ENCODE peak calls at places on chromosomes 5 and 9, in five cellular contexts. L is A549, B is IMR-90, U is SK-N-SH, Z is GM12878. R is an unnamed sample.

GRCh38 chr5:61674403-61674802 is 342.3 kb downstream of the ZSWIM6 start:
- DNase-seq in L (no peak), B (no peak), U (no peak), Z (no peak), R (no peak)

GRCh38 chr5:123868267-123868666 is 356.3 kb downstream of the CSNK1G3 start:
- DNase-seq in L (no peak), B (no peak), U (no peak), Z (no peak), R (no peak)

GRCh38 chr5:21238786-21239185 is 1250.8 kb upstream of the CDH18 start:
- DNase-seq in L (no peak), B (no peak), U (no peak), Z (no peak), R (no peak)

GRCh38 chr5:107724642-107725041 is 53.9 kb upstream of the EFNA5 start:
- DNase-seq in L (no peak), B (no peak), U (no peak), Z (no peak), R (no peak)

GRCh38 chr5:170179626-170180025 is 53.2 kb upstream of the C5orf58 start:
- DNase-seq in L (no peak), B (no peak), U (no peak), Z (no peak), R (no peak)

GRCh38 chr9:23850242-23851023 is 24.4 kb upstream of the ELAVL2 start:
- DNase-seq in L (no peak), B (no peak), U (peak), Z (no peak), R (no peak)

GRCh38 chr9:3758816-3759576 is 233.2 kb upstream of the RFX3 start:
- DNase-seq in L (no peak), B (peak), U (no peak), Z (no peak), R (no peak)

GRCh38 chr5:60978968-60979367 is 34.0 kb downstream of the NDUFAF2 start:
- DNase-seq in L (no peak), B (no peak), U (no peak), Z (no peak), R (peak)

GRCh38 chr5:154740957-154741356 is 14.2 kb upstream of the LARP1 start:
- DNase-seq in L (no peak), B (peak), U (peak), Z (no peak), R (no peak)

GRCh38 chr5:141192110-141192725 is at the start of gene PCDHB10:
- DNase-seq in L (no peak), B (peak), U (peak), Z (no peak), R (peak)

GRCh38 chr9:13109781-13110180 is 169.7 kb downstream of the MPDZ start:
- DNase-seq in L (no peak), B (no peak), U (no peak), Z (no peak), R (no peak)

GRCh38 chr5:79613571-79613970 is 1.3 kb downstream of the TENT2 start:
- DNase-seq in L (no peak), B (no peak), U (no peak), Z (no peak), R (no peak)

GRCh38 chr9:108356806-108357205 is 499.0 kb downstream of the ACTL7B start:
- DNase-seq in L (no peak), B (no peak), U (no peak), Z (no peak), R (no peak)

GRCh38 chr5:140488914-140489313 is 58.5 kb upstream of the EIF4EBP3 start:
- DNase-seq in L (no peak), B (no peak), U (no peak), Z (no peak), R (no peak)

GRCh38 chr5:179270581-179271300 is 74.5 kb downstream of the ADAMTS2 start:
- DNase-seq in L (no peak), B (peak), U (peak), Z (no peak), R (no peak)

GRCh38 chr9:22683393-22684075 is 236.9 kb downstream of the DMRTA1 start:
- DNase-seq in L (no peak), B (peak), U (no peak), Z (no peak), R (no peak)

GRCh38 chr9:74006935-74007334 is 490.2 kb upstream of the RORB start:
- DNase-seq in L (no peak), B (no peak), U (peak), Z (no peak), R (no peak)

GRCh38 chr9:69744688-69745380 is 15.0 kb downstream of the PTAR1 start:
- DNase-seq in L (no peak), B (peak), U (no peak), Z (no peak), R (no peak)

GRCh38 chr9:111805841-111806241 is 11.1 kb upstream of the SHOC1 start:
- DNase-seq in L (peak), B (peak), U (no peak), Z (no peak), R (no peak)

GRCh38 chr9:117414220-117414905 is 494 bp downstream of the ASTN2 start:
- DNase-seq in L (no peak), B (no peak), U (peak), Z (no peak), R (peak)

GRCh38 chr9:128159073-128159783 is 837 bp upstream of the BBLN start:
- DNase-seq in L (no peak), B (no peak), U (no peak), Z (peak), R (peak)

GRCh38 chr5:76458492-76458863 is 55.4 kb downstream of the IQGAP2 start:
- DNase-seq in L (no peak), B (no peak), U (no peak), Z (no peak), R (no peak)

GRCh38 chr5:150649108-150649827 is 8.8 kb downstream of the SYNPO start:
- DNase-seq in L (no peak), B (no peak), U (no peak), Z (no peak), R (no peak)

GRCh38 chr5:5979761-5980570 is 398.4 kb downstream of the MED10 start:
- DNase-seq in L (no peak), B (no peak), U (no peak), Z (no peak), R (no peak)

GRCh38 chr5:6783787-6784186 is 70.6 kb downstream of the TENT4A start:
- DNase-seq in L (no peak), B (no peak), U (no peak), Z (no peak), R (no peak)

GRCh38 chr9:115231116-115231515 is 113.2 kb upstream of the TNC start:
- DNase-seq in L (no peak), B (no peak), U (no peak), Z (no peak), R (no peak)

GRCh38 chr9:115235221-115235620 is 117.3 kb upstream of the TNC start:
- DNase-seq in L (no peak), B (no peak), U (no peak), Z (no peak), R (no peak)

GRCh38 chr9:115237383-115238087 is 119.6 kb upstream of the TNC start:
- DNase-seq in L (no peak), B (no peak), U (no peak), Z (no peak), R (no peak)

GRCh38 chr9:115232375-115232774 is 114.4 kb upstream of the TNC start:
- DNase-seq in L (no peak), B (no peak), U (no peak), Z (no peak), R (no peak)

GRCh38 chr9:115234094-115234493 is 116.1 kb upstream of the TNC start:
- DNase-seq in L (peak), B (peak), U (no peak), Z (no peak), R (no peak)
- TF ChIP-seq RCOR1 in L (no peak), B (no peak), U (no peak), Z (no peak), R (no peak)

DNA sequence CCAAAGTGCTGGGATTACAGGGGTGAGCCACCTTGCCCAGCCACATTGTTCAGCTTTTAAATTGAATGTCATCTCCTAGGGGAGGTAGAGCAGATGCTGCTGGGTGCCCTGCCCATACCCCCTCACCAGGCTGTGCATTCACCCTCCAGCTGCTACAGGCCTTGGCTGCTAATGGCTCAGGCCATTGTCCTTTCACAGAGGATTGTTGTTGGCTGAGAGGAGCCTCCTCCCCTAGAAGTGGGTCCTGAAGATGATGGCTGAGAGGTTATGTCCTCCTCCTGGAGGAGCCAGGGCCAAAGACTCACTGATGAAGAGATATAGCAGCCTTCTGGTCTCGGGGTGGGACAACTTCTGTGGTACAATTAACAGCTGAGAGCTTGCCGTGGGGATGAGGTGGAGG is 74.6 kb downstream of the PHAX start:
- DNase-seq in L (no peak), B (no peak), U (no peak), Z (no peak), R (no peak)
- TF ChIP-seq RCOR1 in L (no peak), B (no peak), U (no peak), Z (no peak), R (no peak)

DNA sequence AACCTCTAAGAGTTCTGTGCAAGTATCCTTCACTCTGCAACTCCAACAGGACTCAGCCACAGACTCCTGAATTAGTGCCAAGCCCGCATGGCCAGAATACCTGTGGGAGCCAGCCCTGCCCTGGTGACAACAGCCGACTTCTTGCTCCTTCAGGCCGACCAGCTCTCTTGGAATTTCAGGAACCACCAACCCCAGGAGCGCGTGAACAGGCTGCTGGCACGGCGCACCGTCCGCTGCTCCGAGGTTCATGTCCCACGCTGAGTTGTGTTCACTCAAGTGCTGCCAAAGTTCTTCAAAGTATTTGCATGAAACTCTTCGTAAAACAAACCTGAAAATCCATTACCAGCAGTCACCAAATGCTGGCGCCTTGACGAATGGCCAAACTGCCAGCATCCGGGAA is 232.8 kb downstream of the NR2F1-AS1 start:
- DNase-seq in L (no peak), B (no peak), U (no peak), Z (no peak), R (no peak)
- TF ChIP-seq RCOR1 in L (no peak), B (no peak), U (no peak), Z (no peak), R (no peak)

GRCh38 chr9:136093331-136093986 is 1.6 kb downstream of the NACC2 start:
- DNase-seq in L (peak), B (no peak), U (peak), Z (no peak), R (peak)

GRCh38 chr9:136093995-136094881 is 851 bp downstream of the NACC2 start:
- DNase-seq in L (peak), B (peak), U (peak), Z (no peak), R (peak)

GRCh38 chr9:136095495-136096058 is 488 bp upstream of the NACC2 start:
- DNase-seq in L (no peak), B (peak), U (peak), Z (no peak), R (peak)

GRCh38 chr9:136096505-136097001 is 1.5 kb upstream of the NACC2 start:
- DNase-seq in L (no peak), B (no peak), U (no peak), Z (no peak), R (no peak)

DNA sequence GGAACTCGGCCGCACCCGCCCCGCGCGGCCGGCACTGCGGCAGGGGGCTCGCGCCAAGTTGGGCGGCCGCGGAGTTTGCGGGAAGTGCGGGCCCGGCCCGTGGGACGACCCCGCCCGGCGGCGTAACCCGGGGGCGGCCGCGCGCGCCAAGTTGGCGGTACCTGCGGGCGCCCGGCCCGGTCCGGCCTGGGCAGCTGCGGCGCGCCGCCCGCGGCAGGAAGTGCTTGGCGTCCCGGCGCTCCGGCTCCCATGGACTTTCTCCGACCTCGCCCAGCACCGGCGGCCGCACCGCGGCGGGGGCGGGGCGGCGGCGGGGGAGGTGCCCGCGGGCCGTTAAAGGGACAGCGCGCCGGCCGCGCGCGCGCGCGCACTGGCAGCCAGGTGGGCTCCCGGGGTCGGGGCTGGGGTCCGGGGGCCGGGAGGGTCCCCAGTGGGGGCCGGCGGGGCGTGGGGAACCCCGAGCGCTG is at the start of gene NACC2:
- DNase-seq in L (no peak), B (peak), U (peak), Z (no peak), R (peak)
- TF ChIP-seq RCOR1 in L (no peak), B (no peak), U (no peak), Z (no peak), R (no peak)

GRCh38 chr9:16475996-16476395 is 394.5 kb downstream of the BNC2 start:
- DNase-seq in L (no peak), B (no peak), U (no peak), Z (no peak), R (no peak)

GRCh38 chr9:16475257-16475656 is 395.2 kb downstream of the BNC2 start:
- DNase-seq in L (no peak), B (no peak), U (peak), Z (no peak), R (no peak)
- TF ChIP-seq RCOR1 in L (no peak), B (no peak), U (no peak), Z (no peak), R (no peak)

GRCh38 chr5:122222580-122222979 is 89.5 kb upstream of the SNCAIP start:
- DNase-seq in L (no peak), B (no peak), U (no peak), Z (no peak), R (no peak)

GRCh38 chr5:122219767-122220166 is 90.4 kb downstream of the ZNF474 start:
- DNase-seq in L (no peak), B (no peak), U (no peak), Z (no peak), R (no peak)

GRCh38 chr5:122221857-122222256 is 90.2 kb upstream of the SNCAIP start:
- DNase-seq in L (no peak), B (no peak), U (no peak), Z (no peak), R (no peak)

DNA sequence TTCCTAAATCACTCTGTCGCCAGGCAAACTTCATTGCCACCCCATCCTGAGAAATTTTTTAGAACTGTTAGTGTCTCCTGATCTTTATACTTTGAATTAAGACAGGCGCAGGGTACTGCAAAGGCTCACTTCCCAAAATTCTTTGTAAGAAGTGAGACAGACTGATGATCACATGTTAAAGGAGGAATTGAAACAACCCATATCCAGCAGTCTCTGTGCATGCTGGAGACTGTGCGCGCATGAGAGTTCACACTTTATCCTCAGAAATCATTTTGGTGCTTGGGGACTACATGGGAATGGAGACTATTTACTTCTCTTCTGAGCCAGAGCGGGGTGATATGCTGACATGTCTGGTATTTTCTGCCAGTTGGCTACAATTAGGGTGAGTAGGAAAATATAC is 91.2 kb downstream of the ZNF474 start:
- DNase-seq in L (no peak), B (no peak), U (no peak), Z (no peak), R (no peak)
- TF ChIP-seq RCOR1 in L (no peak), B (no peak), U (no peak), Z (no peak), R (no peak)

GRCh38 chr5:131795128-131795719 is 1.6 kb downstream of the FNIP1 start:
- DNase-seq in L (no peak), B (no peak), U (no peak), Z (no peak), R (peak)

GRCh38 chr5:131792900-131793299 is 3.9 kb downstream of the FNIP1 start:
- DNase-seq in L (no peak), B (no peak), U (no peak), Z (no peak), R (no peak)

GRCh38 chr5:131795879-131796792 is 681 bp downstream of the FNIP1 start:
- DNase-seq in L (peak), B (peak), U (peak), Z (no peak), R (no peak)

GRCh38 chr5:131796793-131797693 is at the start of gene FNIP1:
- DNase-seq in L (peak), B (peak), U (peak), Z (peak), R (peak)

GRCh38 chr5:131794596-131794995 is 2.2 kb downstream of the FNIP1 start:
- DNase-seq in L (no peak), B (no peak), U (no peak), Z (no peak), R (peak)
- TF ChIP-seq RCOR1 in L (no peak), B (no peak), U (no peak), Z (no peak), R (no peak)

GRCh38 chr5:102932781-102933180 is 177.7 kb downstream of the PAM start:
- DNase-seq in L (no peak), B (no peak), U (no peak), Z (no peak), R (no peak)

GRCh38 chr5:102933721-102934459 is 178.8 kb downstream of the PAM start:
- DNase-seq in L (no peak), B (no peak), U (no peak), Z (no peak), R (no peak)

GRCh38 chr5:102930244-102930643 is 175.1 kb downstream of the PAM start:
- DNase-seq in L (no peak), B (no peak), U (no peak), Z (no peak), R (no peak)

GRCh38 chr5:102933300-102933699 is 178.2 kb downstream of the PAM start:
- DNase-seq in L (no peak), B (no peak), U (no peak), Z (no peak), R (no peak)

GRCh38 chr5:102931085-102931484 is 176.0 kb downstream of the PAM start:
- DNase-seq in L (no peak), B (no peak), U (no peak), Z (no peak), R (no peak)
- TF ChIP-seq RCOR1 in L (no peak), B (no peak), U (no peak), Z (no peak), R (no peak)

GRCh38 chr5:110161162-110161561 is 471.4 kb downstream of the MAN2A1 start:
- DNase-seq in L (no peak), B (no peak), U (no peak), Z (no peak), R (no peak)

DNA sequence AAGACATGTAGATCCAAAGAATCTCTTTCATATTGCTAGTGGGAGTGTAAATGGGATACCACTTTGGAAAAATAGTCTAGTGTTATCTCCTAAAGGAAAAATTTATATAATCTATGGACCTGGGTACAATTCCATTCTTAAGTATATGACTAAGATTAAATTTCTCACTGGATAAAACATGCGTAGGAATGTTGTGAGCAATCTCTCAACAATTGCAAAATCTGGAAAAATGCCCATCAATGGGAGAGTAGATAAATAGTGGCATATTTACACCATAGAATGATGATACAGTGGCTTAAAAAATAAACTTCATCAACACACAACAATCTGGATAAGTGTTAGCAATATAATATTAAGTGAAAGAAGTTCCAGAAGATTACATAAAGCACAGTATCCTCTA is 469.5 kb downstream of the MAN2A1 start:
- DNase-seq in L (no peak), B (no peak), U (no peak), Z (no peak), R (no peak)
- TF ChIP-seq RCOR1 in L (no peak), B (no peak), U (no peak), Z (no peak), R (no peak)

DNA sequence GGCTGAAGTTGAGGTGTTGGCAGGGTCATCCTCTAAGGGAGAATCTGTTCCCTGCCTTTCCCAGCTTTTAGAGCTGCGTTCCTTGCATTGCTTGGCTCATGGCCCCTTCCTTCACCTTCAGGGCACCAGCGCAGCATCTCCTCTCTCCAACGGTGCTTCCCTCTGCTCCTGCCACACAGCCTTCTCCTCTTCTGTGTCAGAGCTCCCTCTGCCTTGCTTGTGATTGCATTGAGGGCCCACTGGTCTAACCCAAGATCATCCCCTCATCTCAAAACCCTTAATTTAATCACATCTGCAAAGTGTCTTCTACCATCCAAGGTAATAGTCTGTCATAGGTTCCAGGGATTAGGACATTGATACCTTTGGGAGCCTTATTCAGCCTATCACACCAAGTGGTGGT is 205.7 kb upstream of the TBCA start:
- DNase-seq in L (no peak), B (no peak), U (no peak), Z (no peak), R (no peak)
- TF ChIP-seq RCOR1 in L (no peak), B (no peak), U (no peak), Z (no peak), R (no peak)

R was measured in K562.